ENCODE peak calls at places on chromosomes 1 and 21, in four cellular contexts. E is Peyer's patch, R is GM23248, Q is transverse colon. J is an unnamed sample.

GRCh38 chr1:188769181-188769580 is 1708.5 kb downstream of the BRINP3 start:
- DNase-seq in Q (no peak), R (no peak), E (no peak), J (no peak)

GRCh38 chr1:206912445-206913095 is 9.2 kb downstream of the FCMR start:
- DNase-seq in E (peak; percentile 88), Q (peak; percentile 77), R (peak; percentile 84), J (peak; percentile 41)

GRCh38 chr1:232179896-232180760 is 449.8 kb downstream of the SIPA1L2 start:
- DNase-seq in R (peak; percentile 28), Q (no peak), E (no peak), J (no peak)

GRCh38 chr21:43916076-43916475 is 51.1 kb downstream of the AGPAT3 start:
- DNase-seq in E (peak; percentile 24), R (peak; percentile 30), Q (no peak), J (no peak)

GRCh38 chr1:183604048-183604808 is 14.0 kb upstream of the NCF2 start:
- DNase-seq in E (no peak), R (peak; percentile 83), Q (peak; percentile 26), J (no peak)

GRCh38 chr1:207754942-207755689 is 3.3 kb downstream of the CD46 start:
- DNase-seq in Q (no peak), E (no peak), R (no peak), J (no peak)

GRCh38 chr1:200739499-200740290 is 1.0 kb downstream of the CAMSAP2 start:
- DNase-seq in R (peak; percentile 51), Q (peak; percentile 76), E (peak; percentile 50), J (peak; percentile 20)

GRCh38 chr1:184734972-184735371 is 19.7 kb downstream of the EDEM3 start:
- DNase-seq in E (no peak), R (no peak), Q (no peak), J (no peak)

GRCh38 chr21:34737115-34737514 is 68.3 kb downstream of the CLIC6 start:
- DNase-seq in Q (no peak), R (peak; percentile 27), E (no peak), J (no peak)

GRCh38 chr1:116664366-116664983 is 3.1 kb downstream of the IGSF3 start:
- DNase-seq in Q (no peak), R (no peak), E (no peak), J (no peak)

GRCh38 chr1:199010492-199010891 is 371.7 kb downstream of the PTPRC start:
- DNase-seq in Q (no peak), R (no peak), E (no peak), J (no peak)

GRCh38 chr21:20822559-20823133 is 175.6 kb upstream of the NCAM2 start:
- DNase-seq in Q (no peak), R (no peak), E (no peak), J (no peak)

GRCh38 chr1:208841396-208841795 is 597.2 kb upstream of the PLXNA2 start:
- DNase-seq in Q (no peak), E (no peak), R (no peak), J (no peak)

GRCh38 chr21:42669069-42669468 is 15.6 kb downstream of the PDE9A start:
- DNase-seq in E (no peak), Q (no peak), R (peak; percentile 14), J (no peak)

GRCh38 chr1:96206451-96206850 is 515.1 kb upstream of the PTBP2 start:
- DNase-seq in E (no peak), Q (no peak), R (no peak), J (no peak)

GRCh38 chr1:12640237-12640957 is 3.5 kb upstream of the AADACL4 start:
- DNase-seq in R (peak; percentile 23), Q (no peak), E (no peak), J (no peak)

GRCh38 chr1:232675267-232675666 is 45.3 kb upstream of the SIPA1L2 start:
- DNase-seq in R (no peak), Q (no peak), E (no peak), J (no peak)

GRCh38 chr1:169868978-169869377 is 24.7 kb downstream of the SCYL3 start:
- DNase-seq in R (no peak), Q (no peak), E (no peak), J (no peak)

GRCh38 chr1:228036701-228037231 is 30.0 kb downstream of the WNT3A start:
- DNase-seq in R (no peak), Q (no peak), E (peak; percentile 28), J (no peak)

GRCh38 chr1:154170547-154171221 is 15.8 kb upstream of the NUP210L start:
- DNase-seq in E (peak; percentile 52), R (peak; percentile 45), Q (no peak), J (no peak)

GRCh38 chr1:99682291-99682751 is 36.4 kb downstream of the PALMD start:
- DNase-seq in R (peak; percentile 78), E (no peak), Q (no peak), J (no peak)

GRCh38 chr1:58575831-58576726 is 973 bp downstream of the TACSTD2 start:
- DNase-seq in R (peak; percentile 50), E (no peak), Q (no peak), J (no peak)

GRCh38 chr1:245606157-245606725 is 451.5 kb downstream of the KIF26B start:
- DNase-seq in Q (no peak), R (no peak), E (no peak), J (no peak)

GRCh38 chr1:87466621-87467020 is 137.9 kb downstream of the LMO4 start:
- DNase-seq in Q (no peak), R (no peak), E (no peak), J (no peak)

GRCh38 chr1:24544239-24544638 is 11.6 kb upstream of the NCMAP start:
- DNase-seq in R (no peak), Q (no peak), E (no peak), J (no peak)

GRCh38 chr1:101124405-101124804 is 98.8 kb upstream of the DPH5 start:
- DNase-seq in E (no peak), Q (no peak), R (no peak), J (no peak)

GRCh38 chr1:204294371-204294770 is 65.4 kb downstream of the PLEKHA6 start:
- DNase-seq in Q (peak; percentile 34), E (no peak), R (peak; percentile 94), J (no peak)

GRCh38 chr1:227759345-227760300 is 24.4 kb downstream of the SNAP47 start:
- DNase-seq in E (peak; percentile 62), R (peak; percentile 97), Q (peak; percentile 58), J (no peak)

GRCh38 chr1:22660716-22661241 is 7.7 kb downstream of the C1QB start:
- DNase-seq in R (no peak), E (no peak), Q (no peak), J (no peak)
- H3K27me3 ChIP-seq in R (peaks cover 31% of the 10 kb centered on the region), E (no peaks in the 10 kb centered on the region), Q (peaks cover 18% of the 10 kb centered on the region), J (no peaks in the 10 kb centered on the region)

DNA sequence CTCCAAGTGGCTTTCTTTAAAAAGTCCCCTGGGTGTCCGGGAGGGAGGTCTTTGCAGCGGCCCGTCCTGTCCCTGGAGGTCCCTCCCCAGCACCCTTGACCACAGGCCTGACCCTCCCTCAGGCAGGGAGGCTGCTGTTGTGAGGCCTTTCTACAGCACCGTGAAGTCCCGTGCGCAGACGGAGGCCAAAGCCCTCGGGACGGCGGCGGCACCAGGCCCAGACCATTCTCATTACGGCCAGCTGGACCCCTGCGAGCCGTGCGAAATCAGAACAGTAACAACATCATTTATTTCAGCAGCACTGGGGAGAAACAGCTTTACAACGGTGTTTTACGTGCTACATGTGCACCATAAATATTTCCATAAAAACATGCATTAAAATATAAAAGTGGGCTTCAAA is 101.4 kb upstream of the ACTRT2 start:
- DNase-seq in Q (no peak), E (no peak), R (no peak), J (no peak)
- H3K9me3 ChIP-seq in Q (no peaks in the 10 kb centered on the region), E (no peaks in the 10 kb centered on the region), R (no peaks in the 10 kb centered on the region), J (no peaks in the 10 kb centered on the region)

GRCh38 chr1:92948071-92948470 is 13.2 kb downstream of the DIPK1A start:
- DNase-seq in Q (no peak), E (no peak), R (no peak), J (no peak)
- H3K4me1 ChIP-seq in Q (peaks cover 40% of the 10 kb centered on the region), E (no peaks in the 10 kb centered on the region), R (peaks cover 30% of the 10 kb centered on the region), J (peaks cover 11% of the 10 kb centered on the region)

GRCh38 chr1:16224472-16224871 is 12.0 kb upstream of the ARHGEF19 start:
- DNase-seq in R (no peak), E (no peak), Q (no peak), J (no peak)

GRCh38 chr1:16230744-16231143 is 6.2 kb downstream of the CPLANE2 start:
- DNase-seq in E (no peak), Q (no peak), R (no peak), J (no peak)

GRCh38 chr1:16229976-16230740 is 6.8 kb downstream of the CPLANE2 start:
- DNase-seq in E (no peak), Q (no peak), R (no peak), J (no peak)

GRCh38 chr1:16226129-16226494 is 10.9 kb downstream of the CPLANE2 start:
- DNase-seq in E (no peak), Q (no peak), R (no peak), J (no peak)

DNA sequence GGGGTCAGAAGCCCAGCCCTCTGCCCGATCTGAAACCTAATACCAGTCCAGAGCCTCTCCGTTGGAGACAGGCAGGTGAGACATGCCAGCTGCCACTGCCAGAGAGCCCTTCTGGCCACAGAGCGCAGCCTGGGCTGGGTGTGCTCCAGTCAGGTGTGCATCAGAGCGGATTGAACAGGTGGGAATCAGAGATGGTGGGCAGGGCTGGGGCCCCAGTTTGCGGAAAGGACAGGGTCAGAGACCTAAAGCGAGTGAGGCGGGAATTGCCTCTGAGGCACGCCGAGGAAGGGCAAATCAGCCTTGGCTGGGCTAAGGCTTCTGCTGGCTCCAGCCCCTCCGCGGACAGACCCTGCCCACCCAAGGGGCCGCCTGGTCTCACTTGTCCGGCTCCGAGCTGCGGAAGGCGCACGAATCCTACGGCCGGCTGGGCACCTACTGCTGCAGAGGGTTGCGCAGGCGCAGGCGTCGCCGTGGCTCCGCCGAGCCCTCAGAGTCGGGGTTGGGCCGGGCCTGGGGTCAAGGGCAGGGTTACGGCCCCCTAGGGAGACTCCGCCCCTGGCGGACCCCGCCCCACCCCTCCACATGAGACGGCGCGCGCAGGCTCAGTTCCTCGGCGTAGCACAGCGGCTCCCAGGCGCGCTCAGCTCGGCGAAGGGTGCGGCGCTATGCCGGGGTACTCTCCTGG is 10.3 kb downstream of the CPLANE2 start:
- DNase-seq in R (peak; percentile 23), Q (peak; percentile 58), E (no peak), J (no peak)
- H3K27me3 ChIP-seq in R (peaks cover 14% of the 10 kb centered on the region), Q (peaks cover 25% of the 10 kb centered on the region), E (no peaks in the 10 kb centered on the region), J (peaks cover 14% of the 10 kb centered on the region)

GRCh38 chr1:4965346-4965726 is 310.9 kb downstream of the AJAP1 start:
- DNase-seq in E (no peak), Q (no peak), R (no peak), J (no peak)
- H3K9me3 ChIP-seq in E (no peaks in the 10 kb centered on the region), Q (no peaks in the 10 kb centered on the region), R (no peaks in the 10 kb centered on the region), J (no peaks in the 10 kb centered on the region)

DNA sequence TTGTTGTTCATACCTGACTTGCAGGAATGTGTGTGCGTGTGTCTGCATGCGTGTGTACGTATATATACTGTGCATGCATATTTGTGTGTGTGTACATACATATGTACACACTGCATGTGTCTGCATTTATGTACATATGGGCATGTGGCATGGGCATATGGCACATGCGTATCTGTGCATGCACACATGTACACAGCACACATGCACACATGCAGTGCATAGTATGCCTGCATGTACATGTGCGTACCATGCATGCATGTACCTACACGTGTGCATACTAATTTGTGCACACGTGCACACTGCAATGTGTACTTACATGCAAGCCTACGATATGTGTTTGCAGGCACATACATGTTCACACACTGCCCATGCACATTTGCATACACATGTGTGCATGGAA is 43.9 kb downstream of the GALNT2 start:
- DNase-seq in R (no peak), Q (no peak), E (no peak), J (no peak)
- H3K4me1 ChIP-seq in R (peaks cover 39% of the 10 kb centered on the region), Q (peaks cover 34% of the 10 kb centered on the region), E (no peaks in the 10 kb centered on the region), J (no peaks in the 10 kb centered on the region)

J was measured in effector memory CD4-positive, alpha-beta T cell.